ENCODE peak calls at places on chromosomes 4 and X, in nine cellular contexts. Q, P, X, T, U, S, E, D and O are unnamed samples.

GRCh38 chr4:98778206-98778605 is 119.8 kb upstream of the TSPAN5 start:
- DNase-seq in Q (no peak), P (peak), X (no peak), T (peak), U (no peak), S (no peak), E (no peak), D (no peak), O (no peak)

GRCh38 chr4:95835672-95836071 is 4.2 kb upstream of the PDHA2 start:
- DNase-seq in Q (no peak), P (no peak), X (no peak), T (no peak), U (peak), S (no peak), E (no peak), D (no peak), O (no peak)

GRCh38 chr4:6641164-6641970 is 882 bp downstream of the MRFAP1 start:
- DNase-seq in Q (peak), P (peak), X (peak), T (peak), U (peak), S (peak), E (peak), D (no peak), O (peak)

GRCh38 chrX:82589410-82589809 is 918.7 kb upstream of the POU3F4 start:
- DNase-seq in Q (no peak), P (no peak), X (no peak), T (peak), U (no peak), S (no peak), E (no peak), D (no peak), O (no peak)

GRCh38 chr4:72568959-72569718 is at the start of gene ADAMTS3:
- DNase-seq in Q (peak), P (peak), X (no peak), T (peak), U (peak), S (peak), E (no peak), D (peak), O (peak)

GRCh38 chr4:90142091-90142490 is 14.9 kb downstream of the CCSER1 start:
- DNase-seq in Q (no peak), P (no peak), X (no peak), T (no peak), U (no peak), S (no peak), E (no peak), D (no peak), O (no peak)

GRCh38 chr4:153488006-153488718 is 22.0 kb downstream of the TMEM131L start:
- DNase-seq in Q (no peak), P (peak), X (no peak), T (no peak), U (no peak), S (peak), E (peak), D (no peak), O (no peak)

GRCh38 chr4:53919605-53920004 is 144.8 kb downstream of the CHIC2 start:
- DNase-seq in Q (no peak), P (no peak), X (no peak), T (no peak), U (no peak), S (no peak), E (no peak), D (no peak), O (no peak)

GRCh38 chr4:81499840-81500239 is 28.1 kb upstream of the RASGEF1B start:
- DNase-seq in Q (no peak), P (no peak), X (no peak), T (no peak), U (peak), S (no peak), E (no peak), D (no peak), O (peak)

GRCh38 chr4:36385951-36386561 is 104.6 kb downstream of the DTHD1 start:
- DNase-seq in Q (no peak), P (no peak), X (no peak), T (no peak), U (no peak), S (peak), E (peak), D (no peak), O (no peak)

GRCh38 chrX:111881715-111882114 is 5.7 kb downstream of the TRPC5OS start:
- DNase-seq in Q (no peak), P (no peak), X (no peak), T (no peak), U (no peak), S (no peak), E (no peak), D (no peak), O (no peak)

GRCh38 chr4:7805533-7806079 is 134.1 kb downstream of the AFAP1 start:
- DNase-seq in Q (peak), P (peak), X (no peak), T (peak), U (peak), S (no peak), E (no peak), D (no peak), O (no peak)

GRCh38 chrX:87516716-87517115 is 886 bp upstream of the KLHL4 start:
- DNase-seq in Q (no peak), P (peak), X (no peak), T (peak), U (no peak), S (no peak), E (no peak), D (no peak), O (no peak)

GRCh38 chr4:16225996-16226815 is at the start of gene TAPT1:
- DNase-seq in Q (peak), P (peak), X (peak), T (peak), U (peak), S (peak), E (peak), D (peak), O (peak)

GRCh38 chr4:7491915-7492314 is 57.2 kb upstream of the PSAPL1 start:
- DNase-seq in Q (no peak), P (no peak), X (no peak), T (no peak), U (no peak), S (no peak), E (no peak), D (peak), O (no peak)